ENCODE peak calls at places on chromosomes 13 and 19, in seven cellular contexts. T is gastrocnemius medialis; A is central memory CD8-positive, alpha-beta T cell; Q is EL; X is A673; M is Kasumi-1; S is substantia nigra. U is an unnamed sample.

GRCh38 chr19:40740747-40741146 is 9.5 kb downstream of the ACTMAP start:
- DNase-seq in T (peak; percentile 46), Q (no peak), M (no peak), X (no peak), A (no peak), S (no peak), U (no peak)

GRCh38 chr13:99214232-99214631 is 13.6 kb downstream of the UBAC2 start:
- DNase-seq in X (no peak), Q (no peak), M (no peak), A (no peak), S (no peak), T (no peak), U (no peak)

GRCh38 chr19:29834991-29835390 is 23.2 kb downstream of the CCNE1 start:
- DNase-seq in Q (no peak), A (no peak), S (no peak), T (no peak), X (no peak), M (no peak), U (no peak)

GRCh38 chr13:48954086-48954485 is 21.6 kb upstream of the FNDC3A start:
- DNase-seq in Q (peak; percentile 40), M (no peak), A (no peak), S (no peak), T (no peak), X (no peak), U (no peak)

GRCh38 chr19:1045247-1045603 is 5.3 kb downstream of the ABCA7 start:
- DNase-seq in A (peak; percentile 70), T (no peak), M (peak; percentile 74), S (no peak), Q (no peak), X (peak; percentile 85), U (peak; percentile 46)

GRCh38 chr13:72463561-72463960 is 263.9 kb downstream of the MZT1 start:
- DNase-seq in S (no peak), A (no peak), M (no peak), T (no peak), Q (no peak), X (no peak), U (peak; percentile 8)

GRCh38 chr19:2239771-2240770 is 3.4 kb downstream of the SF3A2 start:
- DNase-seq in S (no peak), T (no peak), M (peak; percentile 80), X (no peak), A (no peak), Q (peak; percentile 45), U (no peak)

GRCh38 chr13:101341464-101341863 is 74.8 kb downstream of the NALCN start:
- DNase-seq in A (no peak), Q (peak; percentile 51), T (no peak), S (no peak), M (no peak), X (no peak), U (no peak)

GRCh38 chr13:100434010-100434763 is 154.4 kb downstream of the GGACT start:
- DNase-seq in Q (peak; percentile 79), A (no peak), M (no peak), X (no peak), S (no peak), T (no peak), U (no peak)

U was measured in SK-MEL-5.